ENCODE peak calls at places on chromosomes 1 and 21, in four cellular contexts. A is neuronal stem cell, U is tibial nerve, Z is cardiac muscle cell. T is an unnamed sample.

GRCh38 chr1:244273845-244274619 is 177.7 kb downstream of the ADSS2 start:
- DNase-seq in A (peak; percentile 17), U (no peak), Z (no peak), T (no peak)

GRCh38 chr1:246506440-246506784 is 667 bp downstream of the SMYD3 start:
- DNase-seq in U (no peak), Z (peak; percentile 20), A (no peak), T (no peak)

GRCh38 chr1:237124856-237125462 is 83.0 kb downstream of the RYR2 start:
- DNase-seq in U (no peak), A (no peak), Z (no peak), T (no peak)

GRCh38 chr1:110603058-110603457 is 3.1 kb downstream of the KCNA2 start:
- DNase-seq in U (no peak), A (no peak), Z (no peak), T (no peak)

GRCh38 chr1:49765034-49765433 is 258.7 kb downstream of the AGBL4 start:
- DNase-seq in A (no peak), U (no peak), Z (no peak), T (no peak)

GRCh38 chr1:21764615-21765423 is 18.1 kb downstream of the USP48 start:
- DNase-seq in U (no peak), Z (no peak), A (peak; percentile 1), T (no peak)

GRCh38 chr1:198416276-198416675 is 124.2 kb downstream of the ATP6V1G3 start:
- DNase-seq in Z (no peak), U (no peak), A (no peak), T (peak; percentile 11)

GRCh38 chr1:44806025-44806703 is 987 bp downstream of the DYNLT4 start:
- DNase-seq in A (no peak), U (no peak), Z (no peak), T (no peak)

GRCh38 chr1:243254233-243254926 is 701 bp downstream of the CEP170 start:
- DNase-seq in A (peak; percentile 52), Z (peak; percentile 75), U (peak; percentile 28), T (peak; percentile 57)

GRCh38 chr1:58409826-58410225 is 136.7 kb downstream of the OMA1 start:
- DNase-seq in A (peak; percentile 26), Z (no peak), U (no peak), T (no peak)

GRCh38 chr1:93596329-93597089 is 85.1 kb downstream of the BCAR3 start:
- DNase-seq in A (no peak), U (no peak), Z (no peak), T (no peak)

GRCh38 chr1:226695335-226695900 is 43.7 kb downstream of the ITPKB start:
- DNase-seq in U (no peak), Z (no peak), A (no peak), T (no peak)

GRCh38 chr1:92949937-92950817 is 11.1 kb downstream of the DIPK1A start:
- DNase-seq in U (no peak), A (no peak), Z (no peak), T (no peak)

GRCh38 chr1:104235141-104235540 is 485.4 kb downstream of the AMY1C start:
- DNase-seq in Z (no peak), A (no peak), U (no peak), T (no peak)

GRCh38 chr1:172498858-172499257 is 34.1 kb upstream of the SUCO start:
- DNase-seq in U (no peak), Z (no peak), A (no peak), T (no peak)

GRCh38 chr1:26950602-26951001 is 9.7 kb downstream of the KDF1 start:
- DNase-seq in Z (no peak), A (no peak), U (no peak), T (no peak)

GRCh38 chr1:89566761-89567174 is 42.1 kb downstream of the LRRC8B start:
- DNase-seq in A (peak; percentile 37), Z (peak; percentile 51), U (peak; percentile 15), T (no peak)

GRCh38 chr21:44434936-44435635 is 20.2 kb upstream of the LRRC3 start:
- DNase-seq in A (no peak), U (peak; percentile 7), Z (no peak), T (no peak)

GRCh38 chr1:33712176-33712575 is 151.7 kb upstream of the HMGB4 start:
- DNase-seq in A (peak; percentile 17), Z (peak; percentile 20), U (no peak), T (no peak)

GRCh38 chr1:118325545-118326225 is 140.7 kb upstream of the SPAG17 start:
- DNase-seq in Z (no peak), U (no peak), A (no peak), T (no peak)

GRCh38 chr1:155125946-155126493 is 1.7 kb upstream of the EFNA1 start:
- DNase-seq in A (peak; percentile 32), Z (no peak), U (peak; percentile 58), T (peak; percentile 75)

GRCh38 chr1:153532769-153533599 is 2.8 kb downstream of the S100A6 start:
- DNase-seq in A (peak; percentile 94), U (peak; percentile 90), Z (peak; percentile 86), T (peak; percentile 77)

GRCh38 chr1:47533176-47534039 is 95.6 kb downstream of the FOXD2 start:
- DNase-seq in U (peak; percentile 67), A (peak; percentile 80), Z (peak; percentile 50), T (peak; percentile 45)

GRCh38 chr1:36134031-36134430 is 9.0 kb upstream of the COL8A2 start:
- DNase-seq in U (no peak), A (no peak), Z (no peak), T (no peak)

GRCh38 chr21:42174173-42174572 is 44.8 kb upstream of the ABCG1 start:
- DNase-seq in A (no peak), Z (no peak), U (no peak), T (no peak)

GRCh38 chr1:94218332-94218731 is 19.1 kb downstream of the ARHGAP29 start:
- DNase-seq in U (no peak), A (no peak), Z (no peak), T (no peak)

GRCh38 chr1:204941415-204942338 is 71.0 kb downstream of the NFASC start:
- DNase-seq in Z (peak; percentile 81), U (peak; percentile 23), A (peak; percentile 83), T (peak; percentile 76)

GRCh38 chr21:35988396-35989140 is 71.8 kb downstream of the SETD4 start:
- DNase-seq in Z (no peak), A (no peak), U (no peak), T (no peak)

GRCh38 chr1:177954076-177954475 is 15.8 kb downstream of the SEC16B start:
- DNase-seq in A (no peak), Z (no peak), U (no peak), T (no peak)

GRCh38 chr1:238658766-238659165 is 727.6 kb upstream of the CHRM3 start:
- DNase-seq in Z (peak; percentile 28), U (no peak), A (no peak), T (no peak)

GRCh38 chr21:38439957-38440356 is 58.3 kb downstream of the ERG start:
- DNase-seq in Z (no peak), U (no peak), A (no peak), T (no peak)

GRCh38 chr1:235429143-235429542 is 61.9 kb downstream of the TBCE start:
- DNase-seq in A (no peak), U (no peak), Z (no peak), T (no peak)
- H3K4me3 ChIP-seq in A (no peak overlapping the region), U (no peak overlapping the region), Z (no peak overlapping the region), T (no peak overlapping the region)

GRCh38 chr1:16134906-16135305 is 21.0 kb downstream of the EPHA2 start:
- DNase-seq in U (no peak), A (no peak), Z (no peak), T (no peak)

GRCh38 chr1:16131636-16132324 is 24.1 kb downstream of the EPHA2 start:
- DNase-seq in A (no peak), U (no peak), Z (no peak), T (no peak)

GRCh38 chr1:16134071-16134801 is 21.6 kb downstream of the EPHA2 start:
- DNase-seq in Z (no peak), A (no peak), U (no peak), T (no peak)

GRCh38 chr1:16132325-16132785 is 23.5 kb downstream of the EPHA2 start:
- DNase-seq in A (no peak), Z (no peak), U (no peak), T (no peak)

DNA sequence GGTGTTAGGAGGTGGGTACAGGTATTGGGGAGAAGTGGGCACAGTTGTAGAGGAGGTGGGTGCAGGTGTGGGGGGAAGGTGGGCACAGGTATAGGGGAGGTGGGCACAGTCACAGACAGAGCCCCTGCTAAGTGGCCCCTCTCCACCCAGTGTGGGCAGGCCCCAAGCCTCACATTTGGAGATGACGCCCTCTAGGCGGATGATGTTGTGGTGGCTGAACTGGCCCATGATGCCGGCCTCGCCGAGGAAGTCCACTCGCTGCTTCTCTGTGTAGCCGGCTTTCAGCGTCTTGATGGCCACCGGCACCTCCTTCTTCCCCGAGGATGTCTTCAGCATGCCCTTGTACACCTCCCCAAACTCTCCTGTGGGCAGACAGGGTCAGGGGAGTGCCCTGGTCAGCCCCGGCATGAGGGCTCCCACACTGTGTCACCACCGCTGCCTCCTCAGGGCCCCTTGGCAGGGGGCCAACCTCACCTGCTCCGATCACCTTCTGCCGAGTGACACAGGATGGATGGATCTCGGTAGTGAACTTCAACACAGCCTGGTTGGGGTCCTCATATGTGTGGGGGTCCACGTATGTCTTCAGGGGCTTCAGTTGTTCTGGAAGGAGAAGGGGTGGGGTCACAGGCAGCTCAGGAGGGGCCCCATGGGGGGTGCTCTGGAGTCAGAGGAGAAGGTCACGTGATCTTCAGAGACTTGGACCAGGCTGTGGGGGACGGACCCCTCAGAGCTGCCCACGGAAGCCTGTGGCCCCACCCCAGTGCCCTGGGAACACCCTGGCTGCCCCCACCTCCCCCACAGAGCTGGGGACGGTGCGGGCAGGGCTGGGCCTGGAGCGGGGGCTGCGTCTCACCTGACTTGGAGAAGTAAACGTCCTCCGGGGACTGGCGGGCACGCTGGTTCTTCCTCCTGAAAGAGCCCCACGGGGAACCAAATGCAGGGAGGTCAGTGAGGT is 22.6 kb downstream of the EPHA2 start:
- DNase-seq in Z (no peak), A (no peak), U (no peak), T (no peak)
- H3K36me3 ChIP-seq in Z (peaks cover 40% of the 10 kb centered on the region), A (peaks cover 82% of the 10 kb centered on the region), U (no peaks in the 10 kb centered on the region), T (peaks cover 6% of the 10 kb centered on the region)

GRCh38 chr1:201555593-201555945 is 16.6 kb downstream of the NAV1 start:
- DNase-seq in A (no peak), U (no peak), Z (no peak), T (no peak)

GRCh38 chr1:201556841-201557571 is 18.1 kb downstream of the NAV1 start:
- DNase-seq in Z (no peak), A (no peak), U (no peak), T (no peak)

GRCh38 chr1:201554789-201555592 is 16.1 kb downstream of the NAV1 start:
- DNase-seq in Z (no peak), U (no peak), A (no peak), T (no peak)

GRCh38 chr1:201559679-201560162 is 20.8 kb downstream of the NAV1 start:
- DNase-seq in Z (peak; percentile 83), A (peak; percentile 76), U (peak; percentile 55), T (peak; percentile 73)

GRCh38 chr1:201557572-201557958 is 18.6 kb downstream of the NAV1 start:
- DNase-seq in Z (no peak), U (no peak), A (no peak), T (no peak)
- H3K4me1 ChIP-seq in Z (peaks cover 9% of the 10 kb centered on the region), U (peaks cover 12% of the 10 kb centered on the region), A (peaks cover 10% of the 10 kb centered on the region), T (no peaks in the 10 kb centered on the region)

GRCh38 chr1:119606394-119606793 is 41.7 kb downstream of the ZNF697 start:
- DNase-seq in A (no peak), U (no peak), Z (no peak), T (no peak)

GRCh38 chr1:119613769-119614358 is 34.2 kb downstream of the ZNF697 start:
- DNase-seq in U (peak; percentile 75), A (peak; percentile 89), Z (peak; percentile 91), T (peak; percentile 77)

DNA sequence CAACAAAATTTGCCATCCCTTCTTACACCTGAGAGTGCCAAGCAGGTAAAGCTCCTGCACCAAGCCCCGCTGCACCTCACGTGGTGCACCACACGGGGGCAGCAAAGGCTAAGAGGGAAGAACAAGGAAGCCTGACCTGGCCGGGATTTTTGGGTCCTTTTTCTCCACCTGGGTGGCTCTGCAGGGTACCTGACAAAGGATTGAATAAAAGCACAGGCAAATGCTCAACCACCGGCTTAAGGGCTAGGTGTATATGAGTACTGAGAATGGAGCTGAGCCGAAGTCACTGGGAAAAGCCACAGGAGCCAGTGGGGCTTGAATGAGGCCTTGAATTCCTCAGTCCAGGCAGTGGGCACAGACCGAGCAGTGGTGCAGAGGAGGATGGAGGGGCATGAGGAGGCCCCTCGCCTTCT is 36.4 kb downstream of the ZNF697 start:
- DNase-seq in Z (peak; percentile 74), U (peak; percentile 67), A (peak; percentile 62), T (peak; percentile 86)
- H3K4me3 ChIP-seq in Z (no peak overlapping the region), U (no peak overlapping the region), A (no peak overlapping the region), T (no peak overlapping the region)